ENCODE peak calls at places on chromosomes 6 and 20, in eight cellular contexts. B is GM23338, M is progenitor cell of endocrine pancreas, A is PC-3, L is astrocyte of the cerebellum, Y is lung, X is uterus, H is psoas muscle. V is an unnamed sample.

GRCh38 chr6:343960-344815 is 47.4 kb upstream of the IRF4 start:
- DNase-seq in H (no peak), A (no peak), X (no peak), L (peak; percentile 31), B (no peak), M (no peak), Y (no peak), V (no peak)

GRCh38 chr6:14035448-14035847 is 82.1 kb upstream of the CD83 start:
- DNase-seq in L (peak; percentile 96), X (no peak), H (no peak), M (no peak), Y (peak; percentile 36), A (peak; percentile 73), B (peak; percentile 82), V (no peak)

GRCh38 chr6:152380993-152381898 is 255.9 kb downstream of the SYNE1 start:
- DNase-seq in H (peak; percentile 75), X (peak; percentile 87), A (peak; percentile 77), M (peak; percentile 30), B (no peak), L (peak; percentile 90), Y (peak; percentile 75), V (peak; percentile 94)

GRCh38 chr6:67009818-67010217 is 1302.8 kb upstream of the EYS start:
- DNase-seq in M (no peak), L (no peak), Y (no peak), A (peak; percentile 22), B (peak; percentile 78), X (no peak), H (no peak), V (peak; percentile 23)

GRCh38 chr6:131368077-131368911 is 204.7 kb upstream of the ARG1 start:
- DNase-seq in M (no peak), A (no peak), H (peak; percentile 20), Y (peak; percentile 67), B (no peak), L (peak; percentile 61), X (peak; percentile 13), V (no peak)

GRCh38 chr20:3980260-3981131 is 34.9 kb downstream of the RNF24 start:
- DNase-seq in H (peak; percentile 19), L (peak; percentile 43), B (peak; percentile 7), Y (no peak), X (no peak), M (no peak), A (peak; percentile 53), V (no peak)

GRCh38 chr20:40991181-40991889 is 37.3 kb upstream of the TOP1 start:
- DNase-seq in M (no peak), L (no peak), X (no peak), B (no peak), H (no peak), Y (peak; percentile 40), A (no peak), V (peak; percentile 53)

GRCh38 chr6:161804804-161805203 is 530.9 kb upstream of the AGPAT4 start:
- DNase-seq in H (no peak), M (no peak), A (no peak), B (no peak), L (peak; percentile 72), Y (no peak), X (no peak), V (no peak)

GRCh38 chr6:157946865-157947532 is 34.7 kb upstream of the SYNJ2 start:
- DNase-seq in A (peak; percentile 36), X (no peak), Y (no peak), L (no peak), M (no peak), H (no peak), B (peak; percentile 45), V (no peak)

GRCh38 chr6:66662196-66662595 is 955.2 kb upstream of the EYS start:
- DNase-seq in M (no peak), Y (no peak), L (peak; percentile 26), X (no peak), B (peak; percentile 45), A (peak; percentile 52), H (no peak), V (no peak)

GRCh38 chr20:58651548-58651822 is 402 bp downstream of the STX16 start:
- DNase-seq in H (no peak), M (peak; percentile 43), B (peak; percentile 37), L (no peak), Y (no peak), A (no peak), X (peak; percentile 42), V (no peak)

GRCh38 chr6:127812985-127813681 is 87.7 kb downstream of the THEMIS start:
- DNase-seq in Y (no peak), M (no peak), X (no peak), L (no peak), H (no peak), B (no peak), A (no peak), V (no peak)

GRCh38 chr6:110053395-110054240 is 75.5 kb downstream of the GPR6 start:
- DNase-seq in L (peak; percentile 41), H (no peak), B (peak; percentile 78), Y (no peak), X (no peak), M (no peak), A (peak; percentile 46), V (peak; percentile 67)

GRCh38 chr6:90328004-90328403 is 31.4 kb upstream of the BACH2 start:
- DNase-seq in M (no peak), B (no peak), H (no peak), X (no peak), A (peak; percentile 54), Y (no peak), L (no peak), V (no peak)

GRCh38 chr6:166422201-166422940 is 39.6 kb upstream of the MPC1 start:
- DNase-seq in Y (no peak), L (no peak), X (no peak), H (no peak), A (no peak), B (no peak), M (no peak), V (no peak)

GRCh38 chr20:54497931-54498718 is 22.7 kb downstream of the DOK5 start:
- DNase-seq in M (no peak), H (no peak), Y (no peak), A (no peak), B (no peak), L (no peak), X (no peak), V (no peak)

GRCh38 chr6:37919417-37920157 is 100.1 kb downstream of the ZFAND3 start:
- DNase-seq in X (no peak), L (no peak), A (no peak), Y (no peak), B (peak; percentile 19), M (no peak), H (no peak), V (no peak)

GRCh38 chr6:117776441-117776840 is 101.2 kb downstream of the NUS1 start:
- DNase-seq in A (no peak), L (no peak), M (no peak), Y (no peak), B (peak; percentile 65), H (no peak), X (no peak), V (no peak)

GRCh38 chr20:34582221-34582620 is 23.7 kb downstream of the MAP1LC3A start:
- DNase-seq in M (no peak), Y (no peak), B (no peak), L (no peak), A (no peak), X (no peak), H (no peak), V (peak; percentile 13)

DNA sequence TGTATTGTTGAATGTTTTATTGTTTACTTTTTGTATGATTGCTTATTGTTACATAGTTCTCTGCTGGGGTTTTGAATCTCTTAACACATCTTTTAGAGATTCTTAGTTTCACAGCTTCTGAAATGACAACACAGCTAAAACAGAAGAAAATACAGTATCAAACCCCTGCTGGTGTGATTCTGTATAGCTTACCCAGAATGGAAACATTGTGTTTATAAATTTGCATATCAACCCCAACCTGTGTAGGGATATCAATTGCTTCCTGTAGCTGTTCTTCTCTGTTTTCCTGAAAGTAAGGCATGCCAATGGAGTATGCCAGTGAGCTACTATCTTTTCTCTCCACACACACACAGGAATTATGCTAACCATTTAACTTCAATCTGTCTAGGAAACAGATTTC is 64.3 kb upstream of the ID4 start:
- DNase-seq in H (no peak), Y (no peak), L (no peak), M (no peak), B (peak; percentile 20), A (peak; percentile 50), X (no peak), V (no peak)
- TF ChIP-seq CTCF in H (no peak), Y (no peak), L (no peak), M (no peak), B (no peak), A (peak; percentile 40), X (no peak), V (no peak)

DNA sequence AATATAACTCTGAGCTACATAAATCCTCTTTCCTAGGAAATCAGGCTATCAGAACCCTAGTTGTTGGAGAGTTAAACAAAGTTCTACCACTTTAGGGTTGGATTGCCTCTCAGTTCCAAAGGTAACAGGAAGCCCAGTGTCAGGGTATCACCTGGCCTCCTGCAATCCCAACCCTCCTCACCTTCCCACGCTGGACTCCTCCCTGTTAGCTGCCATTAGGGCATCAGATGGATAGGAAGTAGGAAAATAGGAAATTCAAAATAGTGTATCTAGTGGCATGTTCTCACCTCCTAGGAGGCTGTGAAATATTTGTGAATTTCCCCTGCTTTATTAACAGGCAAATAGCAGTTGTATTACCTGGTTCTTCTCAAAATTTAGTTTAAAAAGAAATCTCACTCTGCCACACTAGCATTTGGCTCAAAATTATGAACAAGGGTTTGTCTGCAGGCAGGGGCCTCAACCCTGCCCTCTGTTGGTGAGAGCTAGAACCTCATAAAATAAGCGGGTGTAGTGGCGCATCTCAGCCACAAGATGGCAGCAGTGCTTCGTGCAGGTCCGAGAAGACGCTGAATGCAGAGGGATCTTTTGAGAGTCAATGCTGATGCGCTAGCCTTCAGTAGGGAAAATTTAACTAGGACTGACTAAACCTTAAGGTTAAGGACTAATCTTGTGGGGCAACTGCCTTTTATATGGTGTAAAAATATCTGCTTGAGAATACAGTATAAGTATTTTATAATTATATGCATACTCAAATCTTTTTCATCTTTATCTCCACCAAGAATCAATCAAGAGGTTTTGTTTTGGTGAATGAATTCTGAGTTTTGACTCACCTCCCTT is 209.8 kb upstream of the KCNQ5 start:
- DNase-seq in B (peak; percentile 72), L (peak; percentile 64), H (peak; percentile 44), A (peak; percentile 80), Y (peak; percentile 71), X (peak; percentile 51), M (peak; percentile 75), V (peak; percentile 94)
- TF ChIP-seq CTCF in B (peak; percentile 100), L (peak; percentile 100), H (peak; percentile 100), A (peak; percentile 99), Y (peak; percentile 100), X (peak; percentile 98), M (peak; percentile 100), V (peak; percentile 100)

GRCh38 chr20:9761476-9761875 is 77.4 kb downstream of the PAK5 start:
- DNase-seq in B (no peak), M (no peak), Y (no peak), A (no peak), X (no peak), H (no peak), L (no peak), V (no peak)
- TF ChIP-seq CTCF in B (no peak), M (no peak), Y (no peak), A (no peak), X (no peak), H (no peak), L (no peak), V (no peak)

DNA sequence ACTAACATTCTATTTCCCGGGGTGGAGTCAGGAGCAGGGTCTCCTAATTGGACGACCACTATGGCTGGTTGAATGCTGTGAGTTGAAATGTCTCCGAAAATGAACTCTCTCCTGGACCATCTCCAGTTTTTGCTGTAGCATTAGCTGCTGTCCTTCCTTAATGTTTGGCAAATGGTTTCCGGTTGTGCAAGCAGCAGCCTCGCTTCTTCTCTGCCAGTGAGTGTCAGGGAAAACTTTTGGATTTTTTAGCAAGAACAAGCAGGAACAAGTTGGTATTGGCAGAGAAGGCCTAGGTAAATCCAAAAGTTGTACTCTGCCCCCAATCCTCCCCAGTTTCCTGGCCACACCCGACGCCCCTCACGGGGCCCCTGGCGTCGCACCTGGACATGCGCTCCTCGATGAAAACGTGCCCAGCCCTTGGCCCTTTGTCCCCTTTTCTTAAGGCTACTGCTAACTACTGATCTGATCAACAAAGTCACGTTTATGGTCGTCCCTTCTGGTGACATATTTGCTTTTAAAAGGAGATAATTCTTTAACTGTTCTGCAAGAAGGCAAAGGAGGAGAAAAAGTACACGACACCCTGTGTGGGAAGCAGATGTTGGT is 103.2 kb downstream of the ARMC2 start:
- DNase-seq in M (no peak), H (no peak), A (no peak), L (no peak), Y (no peak), X (no peak), B (no peak), V (no peak)
- TF ChIP-seq CTCF in M (no peak), H (no peak), A (no peak), L (no peak), Y (no peak), X (no peak), B (no peak), V (no peak)